ENCODE peak calls at places on chromosomes 2 and 18, in eight cellular contexts. I is stimulated activated CD8-positive, alpha-beta memory T cell treated with anti-CD3 and anti-CD28 coated beads, Interleukin-7, amount 100 ng/mL, for 24 hours; O is substantia nigra; Q is T-helper 2 cell treated with Interferon-gamma antibody and Interleukin-4, amounts not matched to agents 5 μg/mL and 100 μg/mL, for 36 hours; C is CD8-positive, alpha-beta memory T cell; K is ELR; R is Peyer's patch; G is HCT116. L is an unnamed sample.
A peak's percentile ranks its signal among the peaks of the same experiment; 100 is the strongest.

GRCh38 chr18:48878471-48878870 is 72.3 kb downstream of the SMAD7 start:
- DNase-seq in I (no peak), O (no peak), Q (no peak), C (no peak), K (no peak), R (no peak), G (no peak), L (no peak)

GRCh38 chr2:162113771-162114168 is 38.3 kb downstream of the GCG start:
- DNase-seq in I (no peak), O (no peak), Q (no peak), C (no peak), K (peak; percentile 54), R (no peak), G (no peak), L (no peak)

GRCh38 chr2:98736464-98736889 is 5.5 kb upstream of the MGAT4A start:
- DNase-seq in I (no peak), O (no peak), Q (peak; percentile 53), C (no peak), K (peak; percentile 45), R (no peak), G (no peak), L (no peak)

GRCh38 chr18:54023471-54023870 is 201.0 kb downstream of the MBD2 start:
- DNase-seq in I (no peak), O (no peak), Q (no peak), C (no peak), K (peak; percentile 51), R (no peak), G (no peak), L (no peak)

GRCh38 chr2:231877533-231878456 is 48.4 kb downstream of the NPPC start:
- DNase-seq in I (no peak), O (no peak), Q (no peak), C (no peak), K (no peak), R (no peak), G (no peak), L (no peak)

GRCh38 chr2:134575888-134576287 is 142.9 kb downstream of the TMEM163 start:
- DNase-seq in I (no peak), O (no peak), Q (no peak), C (no peak), K (no peak), R (no peak), G (no peak), L (no peak)

GRCh38 chr18:73774836-73775509 is 372.7 kb downstream of the FBXO15 start:
- DNase-seq in I (no peak), O (no peak), Q (no peak), C (no peak), K (no peak), R (no peak), G (no peak), L (no peak)

GRCh38 chr2:47217277-47217676 is 62.2 kb upstream of the STPG4 start:
- DNase-seq in I (no peak), O (no peak), Q (no peak), C (no peak), K (no peak), R (no peak), G (no peak), L (no peak)

GRCh38 chr2:96093528-96093927 is 22.8 kb downstream of the ADRA2B start:
- DNase-seq in I (no peak), O (no peak), Q (no peak), C (no peak), K (no peak), R (no peak), G (no peak), L (no peak)

GRCh38 chr2:207044380-207044779 is 105.1 kb downstream of the CPO start:
- DNase-seq in I (no peak), O (no peak), Q (no peak), C (no peak), K (no peak), R (no peak), G (no peak), L (no peak)

GRCh38 chr2:202932425-202933138 is 20.5 kb downstream of the CARF start:
- DNase-seq in I (no peak), O (no peak), Q (no peak), C (no peak), K (peak; percentile 95), R (no peak), G (no peak), L (no peak)

GRCh38 chr2:225429718-225430117 is 30.2 kb downstream of the NYAP2 start:
- DNase-seq in I (no peak), O (no peak), Q (no peak), C (no peak), K (peak; percentile 6), R (no peak), G (no peak), L (no peak)

GRCh38 chr18:23994361-23994902 is 20.1 kb upstream of the TTC39C start:
- DNase-seq in I (no peak), O (no peak), Q (no peak), C (peak; percentile 23), K (peak; percentile 87), R (no peak), G (peak; percentile 18), L (no peak)

GRCh38 chr2:144946263-144946662 is 426.3 kb upstream of the ZEB2 start:
- DNase-seq in I (no peak), O (no peak), Q (no peak), C (no peak), K (peak; percentile 3), R (no peak), G (no peak), L (no peak)

GRCh38 chr2:176804392-176804791 is 408.2 kb upstream of the HNRNPA3 start:
- DNase-seq in I (no peak), O (no peak), Q (no peak), C (no peak), K (no peak), R (no peak), G (no peak), L (no peak)

GRCh38 chr2:224869601-224870000 is 153.4 kb upstream of the CCDC195 start:
- DNase-seq in I (no peak), O (no peak), Q (no peak), C (no peak), K (peak; percentile 94), R (no peak), G (no peak), L (no peak)

GRCh38 chr2:220445429-220446105 is 818.1 kb downstream of the SLC4A3 start:
- DNase-seq in I (no peak), O (no peak), Q (no peak), C (no peak), K (peak; percentile 22), R (no peak), G (no peak), L (no peak)

GRCh38 chr2:187499941-187500532 is 52.0 kb upstream of the CALCRL start:
- DNase-seq in I (no peak), O (peak; percentile 12), Q (peak; percentile 14), C (no peak), K (peak; percentile 77), R (no peak), G (peak; percentile 54), L (no peak)

GRCh38 chr2:24886114-24886501 is 33.9 kb downstream of the ADCY3 start:
- DNase-seq in I (no peak), O (no peak), Q (no peak), C (no peak), K (no peak), R (no peak), G (no peak), L (no peak)

GRCh38 chr2:26284132-26284531 is 39.4 kb downstream of the HADHB start:
- DNase-seq in I (no peak), O (no peak), Q (no peak), C (no peak), K (peak; percentile 79), R (no peak), G (no peak), L (no peak)

GRCh38 chr18:79637921-79638855 is 41.4 kb upstream of the CTDP1 start:
- DNase-seq in I (no peak), O (no peak), Q (no peak), C (no peak), K (no peak), R (no peak), G (no peak), L (no peak)

GRCh38 chr18:59015531-59016152 is 124.0 kb upstream of the SEC11C start:
- DNase-seq in I (no peak), O (no peak), Q (no peak), C (no peak), K (no peak), R (no peak), G (no peak), L (no peak)

GRCh38 chr2:112867701-112868631 is 31.4 kb upstream of the IL1B start:
- DNase-seq in I (no peak), O (no peak), Q (no peak), C (no peak), K (peak; percentile 40), R (no peak), G (no peak), L (no peak)

GRCh38 chr2:38274286-38275276 is 102.5 kb downstream of the ATL2 start:
- DNase-seq in I (no peak), O (no peak), Q (no peak), C (no peak), K (peak; percentile 79), R (no peak), G (peak; percentile 79), L (no peak)

GRCh38 chr2:18993756-18994155 is 364.7 kb downstream of the OSR1 start:
- DNase-seq in I (no peak), O (no peak), Q (no peak), C (no peak), K (no peak), R (no peak), G (no peak), L (no peak)

GRCh38 chr2:9230881-9231280 is 24.3 kb downstream of the ASAP2 start:
- DNase-seq in I (no peak), O (no peak), Q (no peak), C (no peak), K (no peak), R (no peak), G (no peak), L (no peak)

GRCh38 chr2:166653185-166653813 is 159.2 kb upstream of the SCN7A start:
- DNase-seq in I (no peak), O (no peak), Q (no peak), C (no peak), K (no peak), R (no peak), G (no peak), L (no peak)

GRCh38 chr2:23220687-23221086 is 164.3 kb upstream of the KLHL29 start:
- DNase-seq in I (no peak), O (no peak), Q (no peak), C (no peak), K (no peak), R (no peak), G (no peak), L (no peak)

GRCh38 chr2:106745468-106745867 is 140.5 kb downstream of the ST6GAL2 start:
- DNase-seq in I (no peak), O (no peak), Q (no peak), C (no peak), K (no peak), R (no peak), G (no peak), L (no peak)

GRCh38 chr2:197668296-197668695 is 7.1 kb downstream of the RFTN2 start:
- DNase-seq in I (no peak), O (no peak), Q (no peak), C (no peak), K (no peak), R (no peak), G (no peak), L (no peak)

GRCh38 chr2:56102866-56103265 is 80.9 kb upstream of the CCDC85A start:
- DNase-seq in I (no peak), O (no peak), Q (no peak), C (no peak), K (peak; percentile 59), R (no peak), G (no peak), L (no peak)

GRCh38 chr18:67513285-67513684 is 3.2 kb downstream of the DSEL start:
- DNase-seq in I (no peak), O (no peak), Q (no peak), C (no peak), K (peak; percentile 27), R (no peak), G (no peak), L (no peak)